ENCODE peak calls at places on chromosomes 2 and 18, in eight cellular contexts. One of them, this sample, is unnamed.

GRCh38 chr2:14779252-14779651 is 146.7 kb downstream of the LRATD1 start:
- DNase-seq in T follicular helper cell: no peak
- DNase-seq in hypothalamus: no peak
- DNase-seq in stimulated activated CD4-positive, alpha-beta T cell treated with anti-CD3 and anti-CD28 coated beads, Interleukin-4, amount 100 ng/mL, for 48 hours: no peak
- DNase-seq in cardiac muscle cell: no peak
- DNase-seq in activated gamma-delta T cell: no peak
- DNase-seq in activated T-cell treated with anti-CD3 and anti-CD28 coated beads, Interleukin-2, amount 50 U/mL, for 72 hours: no peak
- DNase-seq in sigmoid colon: no peak
- DNase-seq in this sample: no peak

GRCh38 chr2:11391941-11392266 is 47.5 kb upstream of the ROCK2 start:
- DNase-seq in T follicular helper cell: no peak
- DNase-seq in hypothalamus: no peak
- DNase-seq in stimulated activated CD4-positive, alpha-beta T cell treated with anti-CD3 and anti-CD28 coated beads, Interleukin-4, amount 100 ng/mL, for 48 hours: no peak
- DNase-seq in cardiac muscle cell: no peak
- DNase-seq in activated gamma-delta T cell: no peak
- DNase-seq in activated T-cell treated with anti-CD3 and anti-CD28 coated beads, Interleukin-2, amount 50 U/mL, for 72 hours: no peak
- DNase-seq in sigmoid colon: no peak
- DNase-seq in this sample: no peak

GRCh38 chr2:188345020-188345419 is 53.3 kb downstream of the GULP1 start:
- DNase-seq in T follicular helper cell: no peak
- DNase-seq in hypothalamus: no peak
- DNase-seq in stimulated activated CD4-positive, alpha-beta T cell treated with anti-CD3 and anti-CD28 coated beads, Interleukin-4, amount 100 ng/mL, for 48 hours: no peak
- DNase-seq in cardiac muscle cell: peak
- DNase-seq in activated gamma-delta T cell: no peak
- DNase-seq in activated T-cell treated with anti-CD3 and anti-CD28 coated beads, Interleukin-2, amount 50 U/mL, for 72 hours: no peak
- DNase-seq in sigmoid colon: no peak
- DNase-seq in this sample: no peak

GRCh38 chr18:48186084-48186798 is 222.9 kb downstream of the ZBTB7C start:
- DNase-seq in T follicular helper cell: no peak
- DNase-seq in hypothalamus: no peak
- DNase-seq in stimulated activated CD4-positive, alpha-beta T cell treated with anti-CD3 and anti-CD28 coated beads, Interleukin-4, amount 100 ng/mL, for 48 hours: no peak
- DNase-seq in cardiac muscle cell: peak
- DNase-seq in activated gamma-delta T cell: no peak
- DNase-seq in activated T-cell treated with anti-CD3 and anti-CD28 coated beads, Interleukin-2, amount 50 U/mL, for 72 hours: no peak
- DNase-seq in sigmoid colon: no peak
- DNase-seq in this sample: no peak

GRCh38 chr2:19627359-19627758 is 268.9 kb upstream of the OSR1 start:
- DNase-seq in T follicular helper cell: no peak
- DNase-seq in hypothalamus: no peak
- DNase-seq in stimulated activated CD4-positive, alpha-beta T cell treated with anti-CD3 and anti-CD28 coated beads, Interleukin-4, amount 100 ng/mL, for 48 hours: no peak
- DNase-seq in cardiac muscle cell: no peak
- DNase-seq in activated gamma-delta T cell: no peak
- DNase-seq in activated T-cell treated with anti-CD3 and anti-CD28 coated beads, Interleukin-2, amount 50 U/mL, for 72 hours: no peak
- DNase-seq in sigmoid colon: no peak
- DNase-seq in this sample: no peak

GRCh38 chr2:1808921-1809551 is 64.7 kb upstream of the PXDN start:
- DNase-seq in T follicular helper cell: no peak
- DNase-seq in hypothalamus: no peak
- DNase-seq in stimulated activated CD4-positive, alpha-beta T cell treated with anti-CD3 and anti-CD28 coated beads, Interleukin-4, amount 100 ng/mL, for 48 hours: no peak
- DNase-seq in cardiac muscle cell: no peak
- DNase-seq in activated gamma-delta T cell: no peak
- DNase-seq in activated T-cell treated with anti-CD3 and anti-CD28 coated beads, Interleukin-2, amount 50 U/mL, for 72 hours: no peak
- DNase-seq in sigmoid colon: peak
- DNase-seq in this sample: no peak

GRCh38 chr2:96099861-96100798 is 16.2 kb downstream of the ADRA2B start:
- DNase-seq in T follicular helper cell: no peak
- DNase-seq in hypothalamus: no peak
- DNase-seq in stimulated activated CD4-positive, alpha-beta T cell treated with anti-CD3 and anti-CD28 coated beads, Interleukin-4, amount 100 ng/mL, for 48 hours: no peak
- DNase-seq in cardiac muscle cell: no peak
- DNase-seq in activated gamma-delta T cell: no peak
- DNase-seq in activated T-cell treated with anti-CD3 and anti-CD28 coated beads, Interleukin-2, amount 50 U/mL, for 72 hours: no peak
- DNase-seq in sigmoid colon: peak
- DNase-seq in this sample: peak

GRCh38 chr2:38146302-38146916 is 70.5 kb upstream of the CYP1B1 start:
- DNase-seq in T follicular helper cell: no peak
- DNase-seq in hypothalamus: no peak
- DNase-seq in stimulated activated CD4-positive, alpha-beta T cell treated with anti-CD3 and anti-CD28 coated beads, Interleukin-4, amount 100 ng/mL, for 48 hours: no peak
- DNase-seq in cardiac muscle cell: peak
- DNase-seq in activated gamma-delta T cell: no peak
- DNase-seq in activated T-cell treated with anti-CD3 and anti-CD28 coated beads, Interleukin-2, amount 50 U/mL, for 72 hours: peak
- DNase-seq in sigmoid colon: peak
- DNase-seq in this sample: peak

GRCh38 chr18:68721681-68722583 is 7.0 kb upstream of the TMX3 start:
- DNase-seq in T follicular helper cell: no peak
- DNase-seq in hypothalamus: no peak
- DNase-seq in stimulated activated CD4-positive, alpha-beta T cell treated with anti-CD3 and anti-CD28 coated beads, Interleukin-4, amount 100 ng/mL, for 48 hours: no peak
- DNase-seq in cardiac muscle cell: peak
- DNase-seq in activated gamma-delta T cell: no peak
- DNase-seq in activated T-cell treated with anti-CD3 and anti-CD28 coated beads, Interleukin-2, amount 50 U/mL, for 72 hours: peak
- DNase-seq in sigmoid colon: no peak
- DNase-seq in this sample: no peak

GRCh38 chr18:45761512-45762114 is 37.6 kb downstream of the SLC14A1 start:
- DNase-seq in T follicular helper cell: no peak
- DNase-seq in hypothalamus: no peak
- DNase-seq in stimulated activated CD4-positive, alpha-beta T cell treated with anti-CD3 and anti-CD28 coated beads, Interleukin-4, amount 100 ng/mL, for 48 hours: no peak
- DNase-seq in cardiac muscle cell: no peak
- DNase-seq in activated gamma-delta T cell: no peak
- DNase-seq in activated T-cell treated with anti-CD3 and anti-CD28 coated beads, Interleukin-2, amount 50 U/mL, for 72 hours: no peak
- DNase-seq in sigmoid colon: no peak
- DNase-seq in this sample: no peak